ENCODE peak calls at places on chromosomes 12 and 14, in eight cellular contexts. W is HS-27A; O is activated T-cell treated with anti-CD3 and anti-CD28 coated beads for 24 hours; T is A549; G is kidney tubule cell; N is DMS153; K is hypothalamus; M is Jurkat, Clone E6-1. B is an unnamed sample.

GRCh38 chr12:131795064-131795463 is 33.1 kb upstream of the MMP17 start:
- DNase-seq in T (no peak), W (no peak), K (no peak), M (no peak), O (no peak), N (no peak), G (no peak), B (no peak)

GRCh38 chr14:50816419-50817047 is 14.4 kb downstream of the NIN start:
- DNase-seq in K (no peak), N (no peak), T (no peak), W (peak), G (peak), M (no peak), O (no peak), B (no peak)

GRCh38 chr14:101556566-101557320 is 4.6 kb upstream of the DIO3 start:
- DNase-seq in W (no peak), O (no peak), N (no peak), M (no peak), G (no peak), T (no peak), K (no peak), B (no peak)

GRCh38 chr12:123223241-123223668 is 9.7 kb downstream of the MPHOSPH9 start:
- DNase-seq in O (peak), G (no peak), K (no peak), M (peak), N (no peak), T (no peak), W (no peak), B (peak)

GRCh38 chr12:123779551-123779950 is 17.4 kb downstream of the DNAH10 start:
- DNase-seq in N (no peak), W (no peak), T (no peak), O (no peak), K (no peak), M (no peak), G (no peak), B (no peak)

GRCh38 chr14:75861161-75861621 is 120.6 kb downstream of the TGFB3 start:
- DNase-seq in G (peak), N (no peak), K (no peak), T (peak), O (no peak), W (no peak), M (no peak), B (no peak)

GRCh38 chr14:68476212-68476964 is 316.5 kb downstream of the ZFP36L1 start:
- DNase-seq in K (no peak), W (no peak), O (no peak), M (no peak), G (peak), N (no peak), T (peak), B (no peak)

GRCh38 chr14:91796622-91797347 is 64.9 kb upstream of the CATSPERB start:
- DNase-seq in O (no peak), T (no peak), W (no peak), G (peak), M (no peak), K (no peak), N (no peak), B (no peak)

GRCh38 chr12:121494093-121494787 is 86.6 kb downstream of the KDM2B start:
- DNase-seq in W (no peak), M (peak), K (no peak), G (peak), N (no peak), O (peak), T (peak), B (peak)

GRCh38 chr12:88951860-88952483 is 371.7 kb upstream of the KITLG start:
- DNase-seq in W (no peak), O (no peak), K (no peak), T (no peak), G (peak), N (no peak), M (no peak), B (no peak)

GRCh38 chr12:98211914-98212695 is 303.3 kb upstream of the TMPO start:
- DNase-seq in W (peak), M (no peak), K (no peak), G (peak), N (no peak), O (no peak), T (peak), B (no peak)

GRCh38 chr14:65879218-65880009 is 466.9 kb downstream of the FUT8 start:
- DNase-seq in W (no peak), N (no peak), O (no peak), M (no peak), K (no peak), G (peak), T (peak), B (no peak)

GRCh38 chr12:123382684-123383083 is 1.2 kb upstream of the KMT5A start:
- DNase-seq in T (no peak), K (no peak), W (no peak), N (no peak), O (no peak), G (no peak), M (no peak), B (no peak)

GRCh38 chr12:13982010-13982409 is 608 bp upstream of the GRIN2B start:
- DNase-seq in W (no peak), T (peak), G (peak), O (no peak), N (no peak), M (no peak), K (no peak), B (no peak)

GRCh38 chr12:59636945-59637656 is 41.3 kb downstream of the SLC16A7 start:
- DNase-seq in K (no peak), T (no peak), W (no peak), O (no peak), N (no peak), G (no peak), M (no peak), B (no peak)

GRCh38 chr14:65373671-65374039 is 38.9 kb upstream of the FUT8 start:
- DNase-seq in K (no peak), G (peak), N (no peak), W (no peak), O (no peak), T (no peak), M (no peak), B (no peak)

GRCh38 chr12:95544756-95545155 is 6.5 kb downstream of the USP44 start:
- DNase-seq in N (no peak), W (no peak), G (no peak), K (no peak), T (no peak), M (no peak), O (no peak), B (no peak)

GRCh38 chr14:56185991-56186390 is 67.8 kb downstream of the PELI2 start:
- DNase-seq in O (no peak), M (no peak), T (no peak), G (no peak), N (no peak), W (no peak), K (no peak), B (no peak)

GRCh38 chr12:63064080-63064479 is 86.9 kb downstream of the AVPR1A start:
- DNase-seq in N (no peak), M (no peak), G (peak), K (no peak), T (no peak), W (no peak), O (no peak), B (peak)

GRCh38 chr14:105066285-105067071 is 1.2 kb upstream of the GPR132 start:
- DNase-seq in W (no peak), T (no peak), G (no peak), K (no peak), N (no peak), O (no peak), M (no peak), B (no peak)

GRCh38 chr12:54477259-54477658 is 3.9 kb upstream of the GTSF1 start:
- DNase-seq in K (no peak), O (no peak), M (no peak), N (no peak), T (no peak), G (no peak), W (no peak), B (no peak)

GRCh38 chr14:105938055-105938863 is 411.9 kb downstream of the TMEM121 start:
- DNase-seq in N (no peak), O (no peak), W (no peak), M (no peak), T (no peak), G (no peak), K (no peak), B (no peak)

GRCh38 chr14:35242599-35243311 is 49.4 kb upstream of the PSMA6 start:
- DNase-seq in K (no peak), T (no peak), O (no peak), M (no peak), G (no peak), W (no peak), N (no peak), B (no peak)

GRCh38 chr14:102500190-102500661 is 9.3 kb downstream of the ANKRD9 start:
- DNase-seq in W (no peak), G (no peak), N (no peak), K (no peak), M (no peak), O (no peak), T (no peak), B (no peak)

GRCh38 chr12:52523825-52524224 is 3.6 kb upstream of the KRT5 start:
- DNase-seq in N (no peak), T (no peak), G (no peak), M (no peak), O (no peak), K (no peak), W (no peak), B (no peak)

GRCh38 chr14:89466460-89466859 is 49.4 kb upstream of the FOXN3 start:
- DNase-seq in O (peak), G (no peak), N (no peak), M (peak), T (no peak), K (no peak), W (no peak), B (peak)

GRCh38 chr12:79837575-79837974 is 97.3 kb downstream of the PPP1R12A start:
- DNase-seq in W (no peak), M (no peak), O (no peak), T (no peak), G (no peak), N (no peak), K (no peak), B (no peak)

GRCh38 chr12:7017870-7018349 is 366 bp downstream of the LPCAT3 start:
- DNase-seq in M (peak), N (no peak), G (no peak), T (no peak), O (no peak), K (no peak), W (no peak), B (peak)

GRCh38 chr14:51846631-51847488 is 13.6 kb upstream of the GNG2 start:
- DNase-seq in T (no peak), O (peak), K (no peak), W (no peak), G (peak), N (peak), M (peak), B (peak)

GRCh38 chr12:120381752-120382419 is 12.9 kb upstream of the MSI1 start:
- DNase-seq in G (no peak), T (peak), N (no peak), O (no peak), K (no peak), M (no peak), W (no peak), B (no peak)

GRCh38 chr12:14612250-14612649 is 44.6 kb upstream of the PLBD1 start:
- DNase-seq in G (no peak), M (no peak), O (no peak), K (no peak), W (no peak), N (no peak), T (no peak), B (no peak)

GRCh38 chr12:49295087-49296001 is at the start of gene PRPH:
- DNase-seq in N (peak), T (no peak), M (no peak), W (no peak), G (peak), K (no peak), O (no peak), B (no peak)

GRCh38 chr14:103815253-103815652 is 32.1 kb downstream of the PPP1R13B start:
- DNase-seq in N (no peak), T (no peak), G (no peak), M (no peak), O (no peak), W (no peak), K (no peak), B (no peak)

GRCh38 chr12:116028619-116029018 is 248.9 kb downstream of the MED13L start:
- DNase-seq in N (no peak), O (no peak), T (no peak), G (no peak), M (no peak), W (no peak), K (no peak), B (no peak)

B was measured in Kasumi-1.